ENCODE peak calls at places on chromosomes 3 and 15, in four cellular contexts. J, U, H and A are unnamed samples.

GRCh38 chr3:100753846-100754245 is 44.6 kb downstream of the TFG start:
- DNase-seq in J (no peak), U (no peak), H (no peak), A (no peak)

GRCh38 chr3:153783106-153783505 is 338.1 kb upstream of the ARHGEF26 start:
- DNase-seq in J (no peak), U (no peak), H (no peak), A (no peak)

GRCh38 chr3:42891042-42891441 is 14.9 kb upstream of the ZNF662 start:
- DNase-seq in J (no peak), U (no peak), H (no peak), A (no peak)

GRCh38 chr3:117874028-117874765 is 1160.4 kb downstream of the IGSF11 start:
- DNase-seq in J (no peak), U (no peak), H (no peak), A (no peak)

GRCh38 chr3:87706176-87706575 is 352.6 kb downstream of the CGGBP1 start:
- DNase-seq in J (no peak), U (no peak), H (peak), A (no peak)

GRCh38 chr15:76936671-76937070 is 5.1 kb downstream of the RCN2 start:
- DNase-seq in J (no peak), U (no peak), H (no peak), A (no peak)

GRCh38 chr15:40407343-40407990 is 1.9 kb downstream of the IVD start:
- DNase-seq in J (no peak), U (no peak), H (no peak), A (no peak)

GRCh38 chr3:13564751-13565560 is 16.0 kb downstream of the FBLN2 start:
- DNase-seq in J (no peak), U (no peak), H (no peak), A (no peak)

GRCh38 chr3:196654691-196655090 is 15.2 kb downstream of the NRROS start:
- DNase-seq in J (no peak), U (no peak), H (peak), A (no peak)

GRCh38 chr15:62904511-62904910 is 138.0 kb upstream of the TPM1 start:
- DNase-seq in J (no peak), U (no peak), H (no peak), A (no peak)

GRCh38 chr3:56997675-56998074 is 62.8 kb upstream of the SPATA12 start:
- DNase-seq in J (no peak), U (no peak), H (no peak), A (no peak)

GRCh38 chr3:23738946-23739345 is 66.8 kb upstream of the UBE2E1 start:
- DNase-seq in J (no peak), U (no peak), H (peak), A (no peak)

GRCh38 chr3:115279939-115280338 is 132.9 kb upstream of the ZBTB20 start:
- DNase-seq in J (no peak), U (no peak), H (no peak), A (no peak)

GRCh38 chr3:171883257-171883892 is 40.2 kb downstream of the TMEM212 start:
- DNase-seq in J (no peak), U (no peak), H (no peak), A (no peak)

GRCh38 chr3:39810647-39811161 is 1.3 kb downstream of the MYRIP start:
- DNase-seq in J (no peak), U (no peak), H (no peak), A (no peak)

GRCh38 chr3:57794501-57794900 is 38.4 kb downstream of the SLMAP start:
- DNase-seq in J (no peak), U (no peak), H (no peak), A (no peak)

GRCh38 chr15:57092252-57092651 is 173.8 kb downstream of the TCF12 start:
- DNase-seq in J (no peak), U (no peak), H (no peak), A (no peak)

GRCh38 chr15:27059610-27060202 is 88.7 kb downstream of the GABRG3 start:
- DNase-seq in J (peak), U (peak), H (peak), A (no peak)

GRCh38 chr3:123739754-123740153 is 144.4 kb downstream of the MYLK start:
- DNase-seq in J (no peak), U (no peak), H (peak), A (no peak)

GRCh38 chr3:133662256-133662773 is 574 bp upstream of the TOPBP1 start:
- DNase-seq in J (no peak), U (no peak), H (peak), A (no peak)

GRCh38 chr3:123290962-123291361 is 89.2 kb downstream of the SEC22A start:
- DNase-seq in J (no peak), U (no peak), H (no peak), A (no peak)

GRCh38 chr15:96160269-96160668 is 170.2 kb upstream of the NR2F2 start:
- DNase-seq in J (no peak), U (peak), H (no peak), A (no peak)

GRCh38 chr3:126474498-126475410 is 937 bp downstream of the ZXDC start:
- DNase-seq in J (peak), U (peak), H (no peak), A (no peak)

GRCh38 chr15:57373251-57373881 is 2.9 kb upstream of the CGNL1 start:
- DNase-seq in J (no peak), U (no peak), H (no peak), A (no peak)

GRCh38 chr3:63726656-63727055 is 74.2 kb downstream of the SNTN start:
- DNase-seq in J (no peak), U (no peak), H (no peak), A (no peak)

GRCh38 chr3:63724987-63725386 is 72.5 kb downstream of the SNTN start:
- DNase-seq in J (no peak), U (no peak), H (peak), A (no peak)

GRCh38 chr3:63731866-63732265 is 79.4 kb downstream of the SNTN start:
- DNase-seq in J (no peak), U (no peak), H (no peak), A (no peak)

GRCh38 chr3:63727248-63727647 is 74.8 kb downstream of the SNTN start:
- DNase-seq in J (no peak), U (no peak), H (no peak), A (no peak)
- TF ChIP-seq CTCF in J (no peak), U (no peak), H (no peak), A (no peak)

GRCh38 chr3:62554264-62554799 is 181.0 kb upstream of the FEZF2 start:
- DNase-seq in J (no peak), U (no peak), H (no peak), A (no peak)
- TF ChIP-seq CTCF in J (peak), U (no peak), H (no peak), A (no peak)

GRCh38 chr3:139506792-139507191 is 30.5 kb upstream of the RBP2 start:
- DNase-seq in J (no peak), U (no peak), H (no peak), A (no peak)
- TF ChIP-seq CTCF in J (no peak), U (no peak), H (no peak), A (no peak)

DNA sequence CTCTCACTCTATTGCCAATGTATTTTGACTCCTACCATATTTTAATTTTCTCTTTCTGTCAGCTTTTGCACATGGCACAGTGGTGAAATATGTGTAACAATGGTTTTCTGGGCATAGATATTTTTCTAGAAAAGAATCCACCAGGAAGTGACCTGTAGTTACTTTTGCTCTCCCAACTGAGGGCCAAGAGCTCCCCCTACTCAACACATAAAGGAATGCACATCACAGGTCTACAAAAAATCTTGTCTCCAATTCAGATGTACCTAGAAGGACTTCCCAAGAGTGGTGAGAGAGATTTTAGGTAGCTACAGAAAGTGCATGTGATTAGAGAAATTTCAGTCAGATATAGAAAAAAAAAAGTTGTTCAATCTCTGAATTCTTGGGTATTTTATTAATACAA is 15.6 kb downstream of the CPA3 start:
- DNase-seq in J (no peak), U (no peak), H (no peak), A (no peak)
- TF ChIP-seq CTCF in J (peak), U (no peak), H (no peak), A (no peak)

GRCh38 chr3:187325632-187326031 is 34.1 kb upstream of the MASP1 start:
- DNase-seq in J (no peak), U (no peak), H (no peak), A (no peak)

GRCh38 chr3:187327827-187328226 is 36.3 kb upstream of the MASP1 start:
- DNase-seq in J (no peak), U (no peak), H (no peak), A (no peak)

DNA sequence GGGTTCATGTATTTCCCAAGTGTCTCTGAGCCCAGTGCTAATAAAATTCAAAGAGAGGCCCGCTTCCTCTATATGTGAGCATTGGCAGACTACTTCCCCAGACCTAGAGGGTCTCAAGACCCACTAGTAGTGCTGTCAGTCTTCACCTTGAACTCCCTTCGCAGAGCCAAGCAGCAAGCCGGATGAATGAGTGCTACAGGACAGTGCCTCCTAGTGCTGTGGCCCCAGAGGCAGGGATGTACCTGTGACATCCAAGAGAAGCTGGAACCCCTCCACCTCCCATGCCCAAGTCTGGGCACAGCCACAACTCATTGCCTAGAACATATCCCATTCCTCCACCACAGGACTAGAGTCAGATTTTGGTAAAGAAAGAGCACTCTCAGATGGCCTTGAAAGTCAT is 37.2 kb upstream of the MASP1 start:
- DNase-seq in J (no peak), U (no peak), H (no peak), A (no peak)
- TF ChIP-seq CTCF in J (no peak), U (no peak), H (no peak), A (no peak)

GRCh38 chr15:67906382-67906781 is 66.5 kb upstream of the RNU6-1 start:
- DNase-seq in J (no peak), U (no peak), H (no peak), A (no peak)
- TF ChIP-seq CTCF in J (no peak), U (no peak), H (no peak), A (no peak)